ENCODE peak calls at places on chromosomes 6 and 20, in ten cellular contexts. X, I, M, B, Z, O, T, G, A and S are unnamed samples.

GRCh38 chr6:4311976-4312860 is 176.8 kb upstream of the ECI2 start:
- DNase-seq in X (no peak), I (no peak), M (no peak), B (no peak), Z (no peak), O (no peak), T (no peak), G (no peak), A (no peak), S (no peak)

GRCh38 chr6:13924949-13925881 is at the start of gene RNF182:
- DNase-seq in X (no peak), I (peak; percentile 17), M (no peak), B (no peak), Z (no peak), O (peak; percentile 72), T (no peak), G (no peak), A (no peak), S (peak; percentile 23)

GRCh38 chr6:142833054-142833453 is 111.9 kb downstream of the HIVEP2 start:
- DNase-seq in X (no peak), I (no peak), M (peak; percentile 65), B (peak; percentile 82), Z (no peak), O (peak; percentile 93), T (no peak), G (peak; percentile 95), A (no peak), S (no peak)

GRCh38 chr6:156655267-156655918 is 121.8 kb upstream of the ARID1B start:
- DNase-seq in X (no peak), I (no peak), M (no peak), B (no peak), Z (no peak), O (no peak), T (no peak), G (no peak), A (no peak), S (no peak)

GRCh38 chr6:22141271-22141745 is 155.5 kb downstream of the PRL start:
- DNase-seq in X (peak; percentile 25), I (no peak), M (no peak), B (peak; percentile 86), Z (no peak), O (peak; percentile 90), T (no peak), G (peak; percentile 74), A (no peak), S (no peak)

GRCh38 chr6:111530777-111531176 is 47.8 kb upstream of the REV3L start:
- DNase-seq in X (no peak), I (no peak), M (no peak), B (no peak), Z (no peak), O (no peak), T (no peak), G (no peak), A (no peak), S (no peak)

GRCh38 chr6:63731946-63732735 is 96.5 kb downstream of the PHF3 start:
- DNase-seq in X (no peak), I (no peak), M (no peak), B (peak; percentile 70), Z (no peak), O (peak; percentile 81), T (no peak), G (peak; percentile 45), A (no peak), S (no peak)

GRCh38 chr6:150641398-150642139 is 41.9 kb downstream of the PLEKHG1 start:
- DNase-seq in X (no peak), I (no peak), M (no peak), B (no peak), Z (no peak), O (no peak), T (no peak), G (peak; percentile 29), A (no peak), S (no peak)

GRCh38 chr6:130708338-130708737 is 118.9 kb upstream of the SMLR1 start:
- DNase-seq in X (no peak), I (no peak), M (no peak), B (no peak), Z (no peak), O (peak; percentile 64), T (no peak), G (no peak), A (no peak), S (no peak)

GRCh38 chr20:17611540-17612286 is 41.8 kb downstream of the DSTN start:
- DNase-seq in X (no peak), I (peak; percentile 43), M (no peak), B (no peak), Z (peak; percentile 33), O (peak; percentile 56), T (no peak), G (no peak), A (peak; percentile 71), S (peak; percentile 53)

GRCh38 chr6:47780510-47781356 is 1.1 kb upstream of the OPN5 start:
- DNase-seq in X (no peak), I (peak; percentile 23), M (no peak), B (peak; percentile 67), Z (peak; percentile 47), O (peak; percentile 89), T (no peak), G (peak; percentile 54), A (peak; percentile 19), S (peak; percentile 22)

GRCh38 chr6:33632603-33633039 is 11.5 kb downstream of the ITPR3 start:
- DNase-seq in X (no peak), I (peak; percentile 80), M (no peak), B (no peak), Z (peak; percentile 70), O (peak; percentile 64), T (peak; percentile 56), G (no peak), A (peak; percentile 55), S (peak; percentile 73)

DNA sequence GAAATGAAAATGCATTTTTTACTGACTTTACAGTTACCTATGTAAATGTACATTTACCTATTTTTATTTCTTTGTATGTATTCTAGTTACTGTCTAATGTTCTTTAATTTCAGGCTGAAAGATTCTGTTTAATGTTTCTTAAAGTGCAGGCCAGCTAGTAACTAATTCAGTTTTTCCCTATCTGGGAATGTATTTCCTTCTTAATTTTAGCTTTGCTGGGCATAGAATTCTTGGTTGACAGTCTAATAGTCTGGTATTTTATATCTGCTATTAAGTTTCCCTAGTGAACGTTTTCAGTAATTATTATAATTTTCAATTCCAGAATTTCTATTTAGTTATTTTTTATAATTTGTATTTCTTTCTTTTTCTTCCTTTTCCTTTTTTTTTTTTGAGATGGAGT is 186.0 kb upstream of the NOX3 start:
- DNase-seq in X (no peak), I (no peak), M (no peak), B (no peak), Z (no peak), O (no peak), T (no peak), G (no peak), A (no peak), S (no peak)
- H3K4me3 ChIP-seq in X (no peak overlapping the region), I (no peak overlapping the region), M (no peak overlapping the region), B (no peak overlapping the region), Z (no peak overlapping the region), O (no peak overlapping the region), T (no peak overlapping the region), G (no peak overlapping the region), A (no peak overlapping the region), S (no peak overlapping the region)

DNA sequence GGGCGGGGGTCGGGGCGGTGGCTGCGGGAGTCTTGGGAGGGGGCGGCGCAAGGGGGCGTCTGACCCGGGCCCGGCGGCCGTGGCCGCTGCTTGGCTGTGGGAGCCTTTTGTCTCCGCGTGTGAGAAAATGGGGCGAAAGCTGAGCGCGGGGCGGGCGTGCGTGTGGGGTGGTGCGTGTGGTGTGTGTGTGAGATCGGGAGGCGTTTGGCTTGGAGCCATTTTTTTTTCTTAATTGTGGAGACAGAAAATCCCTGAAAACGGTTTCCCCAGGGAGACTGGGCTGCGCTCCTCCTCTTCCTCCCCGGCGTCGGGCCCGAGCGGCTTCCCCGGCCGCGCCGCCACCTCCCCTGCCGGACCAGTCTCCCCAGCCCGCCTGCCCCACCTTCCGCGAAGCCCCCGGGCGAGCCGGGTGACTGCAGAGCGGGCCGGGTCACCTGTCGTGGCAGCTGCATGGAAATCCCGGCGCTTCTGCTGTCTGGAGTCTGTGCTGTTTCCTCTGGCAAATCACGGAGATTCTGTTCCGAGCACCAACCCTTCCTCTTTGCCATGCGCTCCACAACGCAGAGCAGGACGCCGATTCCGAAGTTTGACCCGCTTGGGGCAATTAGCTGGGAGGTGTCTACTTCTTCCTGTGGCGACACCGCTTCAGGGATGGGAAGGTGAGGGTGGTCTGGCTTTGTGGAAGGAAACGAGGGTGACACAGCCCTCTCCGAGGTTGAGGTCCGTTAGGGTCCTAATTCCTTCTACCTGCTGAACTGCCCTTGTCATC is 64.5 kb downstream of the GTF2H5 start:
- DNase-seq in X (peak; percentile 60), I (peak; percentile 85), M (peak; percentile 75), B (peak; percentile 41), Z (peak; percentile 71), O (peak; percentile 51), T (peak; percentile 73), G (peak; percentile 51), A (peak; percentile 66), S (peak; percentile 72)
- H3K27ac ChIP-seq in X (peak overlapping the region; percentile 78), I (peak overlapping the region; percentile 89), M (peak overlapping the region; percentile 72), B (peak overlapping the region; percentile 39), Z (peak overlapping the region; percentile 45), O (peak overlapping the region; percentile 45), T (peak overlapping the region; percentile 84), G (peak overlapping the region; percentile 42), A (peak overlapping the region; percentile 82), S (peak overlapping the region; percentile 91)

DNA sequence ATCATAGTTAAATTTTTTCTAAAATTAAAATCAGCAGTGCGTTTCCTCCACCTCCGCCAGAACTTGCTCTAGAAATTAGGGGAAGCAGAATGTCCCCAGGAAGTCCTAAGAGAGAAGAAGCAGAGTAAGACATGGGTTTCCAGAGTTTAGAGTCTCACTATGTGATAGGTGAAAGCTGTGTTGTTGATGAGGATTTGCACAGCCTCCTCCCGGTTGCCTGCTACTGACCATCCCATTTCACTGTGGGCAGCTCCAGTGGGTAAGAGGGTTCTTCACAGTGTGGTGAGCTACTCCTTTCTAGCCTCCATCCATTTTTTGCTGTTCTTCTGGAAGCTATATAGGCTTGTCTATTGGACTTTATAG is 13.3 kb downstream of the UST start:
- DNase-seq in X (no peak), I (no peak), M (no peak), B (no peak), Z (no peak), O (no peak), T (no peak), G (no peak), A (no peak), S (no peak)
- H3K4me3 ChIP-seq in X (no peak overlapping the region), I (no peak overlapping the region), M (peak overlapping the region; percentile 38), B (no peak overlapping the region), Z (peak overlapping the region; percentile 10), O (no peak overlapping the region), T (no peak overlapping the region), G (no peak overlapping the region), A (no peak overlapping the region), S (no peak overlapping the region)

DNA sequence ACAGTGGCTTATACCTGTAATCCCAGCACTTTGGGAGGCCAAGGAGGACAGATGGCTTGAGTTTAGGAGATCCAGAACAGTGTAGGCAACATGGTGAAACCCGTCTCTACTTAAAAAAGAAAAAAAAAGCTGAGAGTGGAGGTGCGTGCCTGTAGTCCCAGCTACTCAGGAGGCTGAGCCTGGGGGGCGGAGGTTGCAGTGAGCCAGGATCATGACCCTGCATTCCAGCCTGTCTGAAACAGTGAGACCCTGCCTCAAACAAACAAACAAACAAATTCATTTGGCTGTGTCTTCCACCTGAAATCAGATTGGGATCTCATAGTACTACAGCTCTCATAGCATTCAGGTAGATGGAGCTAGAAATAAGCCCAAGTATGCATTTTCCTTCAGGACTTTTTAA is 190.2 kb downstream of the CDKAL1 start:
- DNase-seq in X (no peak), I (no peak), M (no peak), B (no peak), Z (no peak), O (no peak), T (no peak), G (no peak), A (no peak), S (no peak)
- H3K27ac ChIP-seq in X (no peak overlapping the region), I (no peak overlapping the region), M (no peak overlapping the region), B (no peak overlapping the region), Z (no peak overlapping the region), O (no peak overlapping the region), T (no peak overlapping the region), G (no peak overlapping the region), A (no peak overlapping the region), S (no peak overlapping the region)